ENCODE peak calls at places on chromosomes 12 and 14, in five cellular contexts. One of them, this sample, is unnamed.

GRCh38 chr12:12534134-12534866 is 28.4 kb downstream of the DUSP16 start:
- DNase-seq in NCI-H1694 treated with DMSO at 0.1 percent for 48 hours: no peak
- DNase-seq in NB4: no peak
- DNase-seq in psoas muscle: no peak
- DNase-seq in HCT116: no peak
- DNase-seq in this sample: peak

GRCh38 chr12:105090361-105090760 is 6.1 kb upstream of the ALDH1L2 start:
- DNase-seq in NCI-H1694 treated with DMSO at 0.1 percent for 48 hours: no peak
- DNase-seq in NB4: no peak
- DNase-seq in psoas muscle: no peak
- DNase-seq in HCT116: no peak
- DNase-seq in this sample: no peak

GRCh38 chr14:54182419-54183040 is 214.3 kb upstream of the CDKN3 start:
- DNase-seq in NCI-H1694 treated with DMSO at 0.1 percent for 48 hours: no peak
- DNase-seq in NB4: no peak
- DNase-seq in psoas muscle: no peak
- DNase-seq in HCT116: no peak
- DNase-seq in this sample: no peak

GRCh38 chr12:106333756-106334155 is 23.8 kb upstream of the POLR3B start:
- DNase-seq in NCI-H1694 treated with DMSO at 0.1 percent for 48 hours: no peak
- DNase-seq in NB4: peak
- DNase-seq in psoas muscle: no peak
- DNase-seq in HCT116: no peak
- DNase-seq in this sample: no peak

GRCh38 chr12:71865166-71865713 is 25.7 kb downstream of the TBC1D15 start:
- DNase-seq in NCI-H1694 treated with DMSO at 0.1 percent for 48 hours: no peak
- DNase-seq in NB4: peak
- DNase-seq in psoas muscle: peak
- DNase-seq in HCT116: no peak
- DNase-seq in this sample: no peak

GRCh38 chr12:39586811-39587210 is 32.8 kb downstream of the ABCD2 start:
- DNase-seq in NCI-H1694 treated with DMSO at 0.1 percent for 48 hours: no peak
- DNase-seq in NB4: no peak
- DNase-seq in psoas muscle: no peak
- DNase-seq in HCT116: no peak
- DNase-seq in this sample: no peak

GRCh38 chr14:96792003-96792402 is 5.2 kb upstream of the VRK1 start:
- DNase-seq in NCI-H1694 treated with DMSO at 0.1 percent for 48 hours: no peak
- DNase-seq in NB4: no peak
- DNase-seq in psoas muscle: no peak
- DNase-seq in HCT116: no peak
- DNase-seq in this sample: no peak

GRCh38 chr14:89648510-89648909 is 231.5 kb upstream of the FOXN3 start:
- DNase-seq in NCI-H1694 treated with DMSO at 0.1 percent for 48 hours: no peak
- DNase-seq in NB4: peak
- DNase-seq in psoas muscle: no peak
- DNase-seq in HCT116: no peak
- DNase-seq in this sample: no peak

GRCh38 chr12:27984275-27984674 is 11.7 kb upstream of the PTHLH start:
- DNase-seq in NCI-H1694 treated with DMSO at 0.1 percent for 48 hours: no peak
- DNase-seq in NB4: no peak
- DNase-seq in psoas muscle: no peak
- DNase-seq in HCT116: no peak
- DNase-seq in this sample: no peak

GRCh38 chr14:57418999-57419398 is 28.6 kb downstream of the NAA30 start:
- DNase-seq in NCI-H1694 treated with DMSO at 0.1 percent for 48 hours: no peak
- DNase-seq in NB4: no peak
- DNase-seq in psoas muscle: no peak
- DNase-seq in HCT116: no peak
- DNase-seq in this sample: no peak

GRCh38 chr12:131007794-131008460 is 54.2 kb downstream of the ADGRD1 start:
- DNase-seq in NCI-H1694 treated with DMSO at 0.1 percent for 48 hours: no peak
- DNase-seq in NB4: no peak
- DNase-seq in psoas muscle: no peak
- DNase-seq in HCT116: no peak
- DNase-seq in this sample: no peak

GRCh38 chr14:61103541-61104339 is 122.7 kb downstream of the SLC38A6 start:
- DNase-seq in NCI-H1694 treated with DMSO at 0.1 percent for 48 hours: no peak
- DNase-seq in NB4: peak
- DNase-seq in psoas muscle: peak
- DNase-seq in HCT116: peak
- DNase-seq in this sample: no peak

GRCh38 chr12:30795660-30796507 is 41.1 kb upstream of the CAPRIN2 start:
- DNase-seq in NCI-H1694 treated with DMSO at 0.1 percent for 48 hours: no peak
- DNase-seq in NB4: peak
- DNase-seq in psoas muscle: peak
- DNase-seq in HCT116: peak
- DNase-seq in this sample: peak

GRCh38 chr12:94980577-94980976 is 22.9 kb downstream of the NDUFA12 start:
- DNase-seq in NCI-H1694 treated with DMSO at 0.1 percent for 48 hours: peak
- DNase-seq in NB4: peak
- DNase-seq in psoas muscle: no peak
- DNase-seq in HCT116: no peak
- DNase-seq in this sample: peak